ENCODE peak calls at places on chromosomes 16 and 17, in eight cellular contexts. One of them, this sample, is unnamed.

GRCh38 chr16:46712911-46713310 is 23.5 kb downstream of the ORC6 start:
- DNase-seq in tibial nerve: no peak
- DNase-seq in pancreas: no peak
- DNase-seq in CD8-positive, alpha-beta T cell: no peak
- DNase-seq in HCT116: no peak
- DNase-seq in brain microvascular endothelial cell: no peak
- DNase-seq in ovary: no peak
- DNase-seq in fibroblast of lung: no peak
- DNase-seq in this sample: no peak

GRCh38 chr17:64002658-64003525 is 4.7 kb downstream of the PRR29 start:
- DNase-seq in pancreas: no peak
- DNase-seq in fibroblast of lung: no peak
- DNase-seq in CD8-positive, alpha-beta T cell: no peak
- DNase-seq in tibial nerve: no peak
- DNase-seq in ovary: no peak
- DNase-seq in HCT116: no peak
- DNase-seq in brain microvascular endothelial cell: no peak
- DNase-seq in this sample: no peak

GRCh38 chr17:48148029-48148759 is 40.6 kb downstream of the SNX11 start:
- DNase-seq in CD8-positive, alpha-beta T cell: no peak
- DNase-seq in fibroblast of lung: no peak
- DNase-seq in HCT116: no peak
- DNase-seq in tibial nerve: no peak
- DNase-seq in pancreas: no peak
- DNase-seq in brain microvascular endothelial cell: no peak
- DNase-seq in ovary: no peak
- DNase-seq in this sample: no peak

GRCh38 chr16:865026-865425 is 64.5 kb upstream of the GNG13 start:
- DNase-seq in HCT116: no peak
- DNase-seq in CD8-positive, alpha-beta T cell: no peak
- DNase-seq in fibroblast of lung: no peak
- DNase-seq in ovary: no peak
- DNase-seq in pancreas: no peak
- DNase-seq in brain microvascular endothelial cell: no peak
- DNase-seq in tibial nerve: no peak
- DNase-seq in this sample: no peak

GRCh38 chr16:24116371-24116770 is 139.8 kb upstream of the CACNG3 start:
- DNase-seq in CD8-positive, alpha-beta T cell: no peak
- DNase-seq in pancreas: no peak
- DNase-seq in brain microvascular endothelial cell: no peak
- DNase-seq in ovary: no peak
- DNase-seq in HCT116: no peak
- DNase-seq in tibial nerve: no peak
- DNase-seq in fibroblast of lung: no peak
- DNase-seq in this sample: no peak

GRCh38 chr16:26816266-26816665 is 250.5 kb upstream of the C16orf82 start:
- DNase-seq in ovary: no peak
- DNase-seq in CD8-positive, alpha-beta T cell: no peak
- DNase-seq in tibial nerve: no peak
- DNase-seq in HCT116: no peak
- DNase-seq in brain microvascular endothelial cell: no peak
- DNase-seq in fibroblast of lung: peak; percentile 51
- DNase-seq in pancreas: no peak
- DNase-seq in this sample: no peak

GRCh38 chr17:78963378-78963777 is 16.3 kb downstream of the LGALS3BP start:
- DNase-seq in HCT116: no peak
- DNase-seq in tibial nerve: no peak
- DNase-seq in brain microvascular endothelial cell: no peak
- DNase-seq in fibroblast of lung: no peak
- DNase-seq in ovary: no peak
- DNase-seq in pancreas: no peak
- DNase-seq in CD8-positive, alpha-beta T cell: no peak
- DNase-seq in this sample: no peak

GRCh38 chr17:28741358-28742349 is 2.2 kb upstream of the TRAF4 start:
- DNase-seq in tibial nerve: no peak
- DNase-seq in HCT116: no peak
- DNase-seq in ovary: no peak
- DNase-seq in CD8-positive, alpha-beta T cell: no peak
- DNase-seq in brain microvascular endothelial cell: no peak
- DNase-seq in fibroblast of lung: no peak
- DNase-seq in pancreas: no peak
- DNase-seq in this sample: peak; percentile 71

GRCh38 chr16:48231675-48232214 is 12.4 kb upstream of the LONP2 start:
- DNase-seq in CD8-positive, alpha-beta T cell: no peak
- DNase-seq in tibial nerve: no peak
- DNase-seq in HCT116: peak; percentile 35
- DNase-seq in ovary: no peak
- DNase-seq in brain microvascular endothelial cell: peak; percentile 40
- DNase-seq in fibroblast of lung: peak; percentile 70
- DNase-seq in pancreas: no peak
- DNase-seq in this sample: no peak

GRCh38 chr16:57268804-57269800 is 15.4 kb downstream of the PLLP start:
- DNase-seq in ovary: no peak
- DNase-seq in brain microvascular endothelial cell: peak; percentile 49
- DNase-seq in pancreas: peak; percentile 63
- DNase-seq in tibial nerve: no peak
- DNase-seq in fibroblast of lung: no peak
- DNase-seq in HCT116: no peak
- DNase-seq in CD8-positive, alpha-beta T cell: no peak
- DNase-seq in this sample: no peak

GRCh38 chr16:7513429-7513828 is 180.8 kb downstream of the RBFOX1 start:
- DNase-seq in brain microvascular endothelial cell: no peak
- DNase-seq in pancreas: no peak
- DNase-seq in tibial nerve: no peak
- DNase-seq in CD8-positive, alpha-beta T cell: no peak
- DNase-seq in ovary: no peak
- DNase-seq in HCT116: no peak
- DNase-seq in fibroblast of lung: no peak
- DNase-seq in this sample: no peak

GRCh38 chr17:74464730-74465377 is 1.6 kb upstream of the CD300A start:
- DNase-seq in HCT116: no peak
- DNase-seq in brain microvascular endothelial cell: no peak
- DNase-seq in ovary: no peak
- DNase-seq in fibroblast of lung: no peak
- DNase-seq in tibial nerve: no peak
- DNase-seq in CD8-positive, alpha-beta T cell: no peak
- DNase-seq in pancreas: no peak
- DNase-seq in this sample: no peak

GRCh38 chr17:81487487-81488275 is 24.9 kb downstream of the ACTG1 start:
- DNase-seq in HCT116: no peak
- DNase-seq in tibial nerve: peak; percentile 52
- DNase-seq in brain microvascular endothelial cell: no peak
- DNase-seq in fibroblast of lung: peak; percentile 62
- DNase-seq in CD8-positive, alpha-beta T cell: peak; percentile 87
- DNase-seq in ovary: peak; percentile 84
- DNase-seq in pancreas: peak; percentile 78
- DNase-seq in this sample: peak; percentile 85

GRCh38 chr17:75785770-75786538 is 1.3 kb downstream of the UNK start:
- DNase-seq in HCT116: no peak
- DNase-seq in brain microvascular endothelial cell: peak; percentile 24
- DNase-seq in fibroblast of lung: peak; percentile 51
- DNase-seq in pancreas: no peak
- DNase-seq in ovary: no peak
- DNase-seq in tibial nerve: no peak
- DNase-seq in CD8-positive, alpha-beta T cell: no peak
- DNase-seq in this sample: no peak

GRCh38 chr17:71192039-71192555 is 928.7 kb upstream of the SOX9 start:
- DNase-seq in ovary: no peak
- DNase-seq in fibroblast of lung: no peak
- DNase-seq in pancreas: no peak
- DNase-seq in CD8-positive, alpha-beta T cell: no peak
- DNase-seq in HCT116: no peak
- DNase-seq in tibial nerve: no peak
- DNase-seq in brain microvascular endothelial cell: no peak
- DNase-seq in this sample: no peak

GRCh38 chr17:40106089-40106759 is 5.8 kb upstream of the NR1D1 start:
- DNase-seq in HCT116: no peak
- DNase-seq in fibroblast of lung: no peak
- DNase-seq in brain microvascular endothelial cell: no peak
- DNase-seq in ovary: peak; percentile 33
- DNase-seq in CD8-positive, alpha-beta T cell: no peak
- DNase-seq in tibial nerve: no peak
- DNase-seq in pancreas: no peak
- DNase-seq in this sample: no peak
- H3K4me3 ChIP-seq in HCT116: no peak overlapping the region
- H3K4me3 ChIP-seq in fibroblast of lung: no peak overlapping the region
- H3K4me3 ChIP-seq in brain microvascular endothelial cell: no peak overlapping the region
- H3K4me3 ChIP-seq in ovary: no peak overlapping the region
- H3K4me3 ChIP-seq in CD8-positive, alpha-beta T cell: peak overlapping the region; percentile 0
- H3K4me3 ChIP-seq in tibial nerve: no peak overlapping the region
- H3K4me3 ChIP-seq in pancreas: no peak overlapping the region
- H3K4me3 ChIP-seq in this sample: no peak overlapping the region

GRCh38 chr16:66128363-66128725 is 238.1 kb upstream of the CDH5 start:
- DNase-seq in CD8-positive, alpha-beta T cell: no peak
- DNase-seq in brain microvascular endothelial cell: no peak
- DNase-seq in ovary: no peak
- DNase-seq in tibial nerve: no peak
- DNase-seq in HCT116: no peak
- DNase-seq in fibroblast of lung: no peak
- DNase-seq in pancreas: no peak
- DNase-seq in this sample: no peak

GRCh38 chr16:66131156-66131807 is 235.2 kb upstream of the CDH5 start:
- DNase-seq in CD8-positive, alpha-beta T cell: no peak
- DNase-seq in pancreas: no peak
- DNase-seq in ovary: no peak
- DNase-seq in brain microvascular endothelial cell: peak; percentile 24
- DNase-seq in tibial nerve: no peak
- DNase-seq in HCT116: no peak
- DNase-seq in fibroblast of lung: no peak
- DNase-seq in this sample: no peak

GRCh38 chr16:66130296-66130910 is 236.1 kb upstream of the CDH5 start:
- DNase-seq in HCT116: no peak
- DNase-seq in fibroblast of lung: peak; percentile 82
- DNase-seq in brain microvascular endothelial cell: peak; percentile 62
- DNase-seq in CD8-positive, alpha-beta T cell: no peak
- DNase-seq in pancreas: no peak
- DNase-seq in ovary: no peak
- DNase-seq in tibial nerve: no peak
- DNase-seq in this sample: no peak

GRCh38 chr16:66129196-66129595 is 237.3 kb upstream of the CDH5 start:
- DNase-seq in CD8-positive, alpha-beta T cell: no peak
- DNase-seq in fibroblast of lung: no peak
- DNase-seq in tibial nerve: no peak
- DNase-seq in pancreas: no peak
- DNase-seq in brain microvascular endothelial cell: no peak
- DNase-seq in ovary: no peak
- DNase-seq in HCT116: no peak
- DNase-seq in this sample: no peak

GRCh38 chr16:66127459-66128362 is 238.8 kb upstream of the CDH5 start:
- DNase-seq in HCT116: no peak
- DNase-seq in pancreas: no peak
- DNase-seq in fibroblast of lung: no peak
- DNase-seq in brain microvascular endothelial cell: no peak
- DNase-seq in tibial nerve: no peak
- DNase-seq in ovary: no peak
- DNase-seq in CD8-positive, alpha-beta T cell: no peak
- DNase-seq in this sample: no peak
- TF ChIP-seq CTCF in HCT116: no peak
- TF ChIP-seq CTCF in pancreas: no peak
- TF ChIP-seq CTCF in fibroblast of lung: peak; percentile 27
- TF ChIP-seq CTCF in brain microvascular endothelial cell: peak; percentile 35
- TF ChIP-seq CTCF in tibial nerve: peak; percentile 7
- TF ChIP-seq CTCF in ovary: no peak
- TF ChIP-seq CTCF in CD8-positive, alpha-beta T cell: no peak
- TF ChIP-seq CTCF in this sample: no peak

DNA sequence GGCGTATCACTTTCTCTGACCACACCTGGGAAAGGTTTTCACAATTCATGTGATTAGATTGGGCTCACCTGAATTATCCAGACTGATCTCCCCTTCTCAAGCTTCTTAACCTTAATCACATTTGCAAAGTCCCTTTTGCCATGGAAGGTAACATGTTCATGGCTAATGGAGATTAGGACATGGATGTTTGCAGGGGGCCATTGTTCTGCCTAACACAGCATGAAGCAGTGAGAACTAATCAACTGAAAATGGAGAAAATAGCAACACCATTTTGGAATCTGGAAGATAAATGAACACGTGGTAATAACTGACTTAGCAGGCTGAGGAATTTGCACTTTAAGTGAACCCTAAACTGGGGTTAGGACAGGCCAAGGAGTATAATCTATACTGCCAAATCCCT is 25.0 kb upstream of the SBK1 start:
- DNase-seq in brain microvascular endothelial cell: no peak
- DNase-seq in ovary: no peak
- DNase-seq in HCT116: no peak
- DNase-seq in fibroblast of lung: no peak
- DNase-seq in CD8-positive, alpha-beta T cell: no peak
- DNase-seq in pancreas: no peak
- DNase-seq in tibial nerve: no peak
- DNase-seq in this sample: no peak
- H3K36me3 ChIP-seq in brain microvascular endothelial cell: no peaks in the 10 kb centered on the region
- H3K36me3 ChIP-seq in ovary: no peaks in the 10 kb centered on the region
- H3K36me3 ChIP-seq in HCT116: no peaks in the 10 kb centered on the region
- H3K36me3 ChIP-seq in fibroblast of lung: no peaks in the 10 kb centered on the region
- H3K36me3 ChIP-seq in CD8-positive, alpha-beta T cell: no peaks in the 10 kb centered on the region
- H3K36me3 ChIP-seq in pancreas: no peaks in the 10 kb centered on the region
- H3K36me3 ChIP-seq in tibial nerve: no peaks in the 10 kb centered on the region
- H3K36me3 ChIP-seq in this sample: no peaks in the 10 kb centered on the region

GRCh38 chr17:43908111-43908721 is 880 bp upstream of the MPP2 start:
- DNase-seq in ovary: peak; percentile 61
- DNase-seq in brain microvascular endothelial cell: peak; percentile 51
- DNase-seq in tibial nerve: peak; percentile 23
- DNase-seq in HCT116: peak; percentile 62
- DNase-seq in fibroblast of lung: peak; percentile 83
- DNase-seq in CD8-positive, alpha-beta T cell: peak; percentile 66
- DNase-seq in pancreas: no peak
- DNase-seq in this sample: no peak

GRCh38 chr17:43907425-43907981 is at the start of gene MPP2:
- DNase-seq in brain microvascular endothelial cell: peak; percentile 35
- DNase-seq in fibroblast of lung: peak; percentile 77
- DNase-seq in HCT116: peak; percentile 64
- DNase-seq in pancreas: peak; percentile 56
- DNase-seq in tibial nerve: peak; percentile 25
- DNase-seq in CD8-positive, alpha-beta T cell: peak; percentile 71
- DNase-seq in ovary: peak; percentile 69
- DNase-seq in this sample: peak; percentile 51

GRCh38 chr17:43905400-43905984 is 1.8 kb downstream of the MPP2 start:
- DNase-seq in pancreas: no peak
- DNase-seq in fibroblast of lung: no peak
- DNase-seq in CD8-positive, alpha-beta T cell: no peak
- DNase-seq in HCT116: no peak
- DNase-seq in ovary: no peak
- DNase-seq in tibial nerve: no peak
- DNase-seq in brain microvascular endothelial cell: no peak
- DNase-seq in this sample: no peak

GRCh38 chr17:43905985-43906852 is 1.1 kb downstream of the MPP2 start:
- DNase-seq in brain microvascular endothelial cell: peak; percentile 16
- DNase-seq in ovary: peak; percentile 75
- DNase-seq in fibroblast of lung: peak; percentile 55
- DNase-seq in HCT116: no peak
- DNase-seq in CD8-positive, alpha-beta T cell: peak; percentile 59
- DNase-seq in tibial nerve: peak; percentile 40
- DNase-seq in pancreas: peak; percentile 69
- DNase-seq in this sample: no peak

DNA sequence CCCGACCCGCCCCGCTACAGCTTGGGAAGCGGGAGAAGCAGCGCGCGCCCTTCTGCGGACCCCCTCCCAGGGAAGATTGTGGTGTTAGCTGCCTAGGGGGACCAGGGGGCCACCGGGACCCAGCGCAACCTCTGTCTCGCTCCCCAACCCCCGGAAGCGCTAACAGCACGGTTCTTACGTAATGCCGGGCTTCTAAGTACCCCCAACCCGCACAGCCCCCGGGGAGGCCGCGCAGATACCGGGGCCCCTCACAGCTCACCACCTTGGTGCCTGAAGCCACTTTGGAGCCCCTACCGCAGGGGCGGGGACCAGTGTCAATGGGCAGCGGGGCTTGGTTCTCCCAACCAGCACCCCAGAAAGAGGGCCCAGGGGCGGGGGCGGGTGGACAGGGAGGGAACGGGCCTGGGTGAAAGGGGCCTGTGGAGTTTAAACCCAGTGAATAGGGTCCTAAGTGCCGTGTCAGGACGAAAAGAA is 348 bp downstream of the MPP2 start:
- DNase-seq in fibroblast of lung: no peak
- DNase-seq in brain microvascular endothelial cell: no peak
- DNase-seq in tibial nerve: no peak
- DNase-seq in ovary: no peak
- DNase-seq in pancreas: no peak
- DNase-seq in CD8-positive, alpha-beta T cell: peak; percentile 56
- DNase-seq in HCT116: no peak
- DNase-seq in this sample: no peak
- H3K4me3 ChIP-seq in fibroblast of lung: peak overlapping the region; percentile 67
- H3K4me3 ChIP-seq in brain microvascular endothelial cell: peak overlapping the region; percentile 56
- H3K4me3 ChIP-seq in tibial nerve: peak overlapping the region; percentile 64
- H3K4me3 ChIP-seq in ovary: peak overlapping the region; percentile 57
- H3K4me3 ChIP-seq in pancreas: peak overlapping the region; percentile 38
- H3K4me3 ChIP-seq in CD8-positive, alpha-beta T cell: peak overlapping the region; percentile 67
- H3K4me3 ChIP-seq in HCT116: peak overlapping the region; percentile 56
- H3K4me3 ChIP-seq in this sample: no peak overlapping the region

This sample was measured in GM06990.